ENCODE peak calls at places on chromosomes 13 and 19, in five cellular contexts. W is thoracic aorta, A is AG04450, V is cardiac fibroblast, H is suprapubic skin. Z is an unnamed sample.

GRCh38 chr13:108195146-108195545 is 20.2 kb downstream of the LIG4 start:
- DNase-seq in V (peak), A (no peak), H (no peak), W (no peak), Z (no peak)

GRCh38 chr19:54692294-54692615 is 29.5 kb downstream of the LILRB4 start:
- DNase-seq in A (no peak), H (no peak), W (no peak), V (no peak), Z (no peak)

GRCh38 chr19:16880884-16881554 is 7.8 kb upstream of the F2RL3 start:
- DNase-seq in A (no peak), H (no peak), V (no peak), W (no peak), Z (no peak)

GRCh38 chr13:90511903-90512302 is 835.6 kb upstream of the MIR17HG start:
- DNase-seq in A (no peak), H (no peak), W (no peak), V (no peak), Z (no peak)

GRCh38 chr19:47381653-47382279 is 32.7 kb downstream of the DHX34 start:
- DNase-seq in H (no peak), V (no peak), W (no peak), A (no peak), Z (no peak)

GRCh38 chr13:59120297-59120843 is 1043.4 kb downstream of the DIAPH3 start:
- DNase-seq in A (no peak), V (peak), H (no peak), W (no peak), Z (no peak)

GRCh38 chr13:36094478-36094877 is 36.7 kb downstream of the DCLK1 start:
- DNase-seq in W (no peak), A (no peak), H (no peak), V (no peak), Z (no peak)

GRCh38 chr19:51607077-51607476 is 23.1 kb downstream of the SIGLEC5 start:
- DNase-seq in V (no peak), A (no peak), W (no peak), H (no peak), Z (no peak)

GRCh38 chr13:106109391-106109791 is 426.1 kb downstream of the EFNB2 start:
- DNase-seq in A (no peak), V (no peak), H (no peak), W (no peak), Z (peak)

GRCh38 chr19:8250596-8250995 is 41.4 kb downstream of the CERS4 start:
- DNase-seq in V (no peak), A (no peak), W (no peak), H (no peak), Z (no peak)

GRCh38 chr13:110338441-110339101 is 31.5 kb downstream of the COL4A2 start:
- DNase-seq in V (peak), A (no peak), W (no peak), H (no peak), Z (peak)

GRCh38 chr19:7669641-7670040 is 792 bp downstream of the RETN start:
- DNase-seq in W (no peak), H (no peak), A (no peak), V (no peak), Z (no peak)

GRCh38 chr13:109182777-109183465 is 553.5 kb downstream of the MYO16 start:
- DNase-seq in W (no peak), V (no peak), A (no peak), H (no peak), Z (no peak)

GRCh38 chr19:17496337-17496997 is 15.0 kb upstream of the PGLS start:
- DNase-seq in V (peak), A (no peak), W (no peak), H (no peak), Z (no peak)

GRCh38 chr13:109145631-109146030 is 516.2 kb downstream of the MYO16 start:
- DNase-seq in H (no peak), W (no peak), A (peak), V (peak), Z (no peak)

GRCh38 chr13:43020794-43021193 is 2.6 kb upstream of the DNAJC15 start:
- DNase-seq in A (no peak), V (no peak), H (no peak), W (no peak), Z (no peak)

GRCh38 chr13:94674609-94675348 is 37.6 kb downstream of the SOX21 start:
- DNase-seq in W (no peak), H (no peak), A (no peak), V (peak), Z (no peak)

GRCh38 chr13:97582170-97582569 is 148.2 kb downstream of the RAP2A start:
- DNase-seq in A (no peak), V (no peak), H (no peak), W (no peak), Z (no peak)

GRCh38 chr13:33744589-33745369 is 73.2 kb upstream of the RFC3 start:
- DNase-seq in A (no peak), V (peak), W (no peak), H (no peak), Z (no peak)

GRCh38 chr19:56637976-56638555 is 4.9 kb upstream of the SMIM17 start:
- DNase-seq in A (peak), V (peak), H (no peak), W (no peak), Z (peak)

GRCh38 chr19:18322318-18322758 is 538 bp downstream of the LSM4 start:
- DNase-seq in H (no peak), V (peak), W (no peak), A (no peak), Z (no peak)

GRCh38 chr19:1290699-1291651 is 5.3 kb downstream of the EFNA2 start:
- DNase-seq in W (no peak), A (no peak), H (no peak), V (no peak), Z (no peak)

DNA sequence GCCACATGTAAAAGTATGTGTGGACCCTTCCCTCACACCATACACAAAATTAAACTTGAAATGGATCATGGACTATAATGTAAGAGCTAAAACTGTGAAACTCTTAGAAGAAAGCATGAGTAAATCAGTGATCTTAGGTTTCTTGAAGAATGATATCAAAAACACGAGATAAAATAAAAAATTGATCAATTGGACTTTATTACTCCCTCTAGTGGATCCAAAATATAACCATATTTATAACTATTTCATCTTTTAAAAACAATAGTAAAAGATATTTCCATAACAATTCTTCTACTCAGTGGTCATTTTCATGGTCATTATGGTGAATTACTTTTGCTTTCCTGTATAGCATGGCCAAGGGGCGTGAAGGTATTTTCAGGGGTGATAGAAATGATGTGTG is 174.6 kb upstream of the LSM14A start:
- DNase-seq in W (no peak), A (no peak), V (no peak), H (no peak), Z (no peak)
- TF ChIP-seq CTCF in W (no peak), A (peak), V (no peak), H (no peak), Z (no peak)

DNA sequence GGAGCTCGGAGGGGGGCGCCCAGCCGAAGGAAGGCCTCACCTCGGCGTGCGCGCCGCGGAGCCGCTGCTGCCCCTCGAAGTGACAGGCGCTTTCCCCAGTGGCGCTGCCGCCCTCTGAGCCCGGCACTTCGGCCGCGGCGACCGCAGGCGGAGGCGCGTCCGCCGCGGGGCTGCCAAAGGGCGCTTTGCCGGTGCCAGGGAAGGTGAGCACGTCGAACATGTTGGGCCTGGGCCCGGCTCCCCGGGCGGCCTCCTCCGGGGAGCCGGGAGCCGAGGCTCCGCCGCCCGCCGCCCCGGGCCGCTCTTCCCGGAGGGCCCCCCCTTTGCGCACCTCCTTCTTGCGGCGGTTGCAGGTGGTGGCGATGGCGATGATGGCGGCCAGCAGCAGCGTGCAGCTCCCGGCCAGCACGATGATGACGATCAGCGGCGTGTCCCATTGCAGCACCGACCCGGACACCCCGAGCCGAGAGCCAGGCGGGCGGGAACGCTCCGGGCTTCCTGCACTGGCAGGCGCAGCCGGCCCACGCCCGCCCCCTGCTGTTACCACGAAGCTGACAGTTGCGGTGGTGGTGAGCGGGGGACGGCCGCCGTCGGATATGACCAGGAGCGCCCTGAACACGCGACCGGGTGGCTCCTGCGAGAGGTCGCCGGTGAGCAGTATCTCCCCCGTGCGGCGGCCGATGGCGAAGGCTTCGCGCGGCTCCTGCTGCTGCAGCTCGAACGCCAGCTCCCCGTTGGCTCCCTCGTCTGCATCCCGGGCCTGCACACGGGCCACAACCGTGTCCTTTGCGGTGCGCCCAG is 2.5 kb downstream of the PCDH8 start:
- DNase-seq in A (no peak), W (no peak), H (no peak), V (peak), Z (no peak)
- H3K4me3 ChIP-seq in A (no peak), W (no peak), H (peak), V (no peak), Z (no peak)

GRCh38 chr19:27775395-27775794 is 1437.6 kb downstream of the UQCRFS1 start:
- DNase-seq in V (no peak), A (no peak), H (no peak), W (no peak), Z (no peak)
- TF ChIP-seq CTCF in V (peak), A (no peak), H (no peak), W (no peak), Z (no peak)

DNA sequence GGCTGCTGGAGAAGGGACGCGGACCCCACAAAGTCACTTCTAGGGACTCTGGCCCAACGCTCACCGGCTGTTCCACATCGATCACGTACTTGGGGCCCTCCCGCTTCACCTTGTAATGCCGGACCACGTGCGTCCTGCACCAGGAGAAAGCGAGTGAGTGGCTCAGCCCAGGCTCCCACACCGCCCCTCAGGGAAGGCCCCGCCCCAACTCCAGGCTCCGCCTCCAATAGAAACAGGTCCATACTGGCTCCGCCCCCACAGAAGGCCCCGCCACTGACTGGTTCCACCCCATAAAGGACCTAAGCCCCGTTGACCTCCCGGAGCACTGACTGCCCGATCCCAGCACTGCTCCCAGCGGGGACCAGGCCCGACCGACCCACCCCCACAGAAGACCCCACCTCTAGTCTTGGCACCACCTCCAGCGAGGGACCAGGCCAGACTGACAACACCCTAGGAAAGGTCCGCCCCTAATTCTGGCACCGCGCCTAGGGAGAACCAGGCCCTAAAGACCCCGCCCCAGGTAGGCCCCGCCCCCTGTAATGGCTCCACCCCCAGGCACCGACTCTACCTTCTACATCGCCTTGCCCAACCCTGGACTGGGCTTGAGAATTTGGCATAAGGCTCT is 11.3 kb downstream of the STAP2 start:
- DNase-seq in V (peak), H (peak), A (no peak), W (no peak), Z (no peak)
- H3K4me3 ChIP-seq in V (peak), H (peak), A (peak), W (peak), Z (peak)

DNA sequence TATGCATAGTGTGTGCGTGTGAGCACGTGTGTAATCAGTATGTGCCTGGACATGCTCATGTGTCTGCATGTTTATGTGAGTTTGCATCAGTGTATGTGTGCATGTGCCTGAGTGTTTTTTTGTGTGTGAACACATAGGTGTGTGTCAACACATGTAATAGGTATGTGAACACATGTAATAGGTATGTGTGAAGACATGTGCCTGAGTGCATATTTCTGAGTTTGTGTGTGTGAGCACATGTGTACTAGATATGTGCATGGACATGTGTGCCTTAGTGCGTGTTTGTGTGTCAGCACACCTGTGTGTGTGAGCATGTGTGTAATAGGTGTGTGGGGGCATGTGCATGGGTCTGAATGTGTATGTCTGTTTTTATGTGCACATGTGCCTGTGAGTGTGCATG is 7.4 kb downstream of the SPPL2B start:
- DNase-seq in H (no peak), A (no peak), W (no peak), V (no peak), Z (no peak)
- TF ChIP-seq CTCF in H (no peak), A (no peak), W (no peak), V (no peak), Z (no peak)